ENCODE peak calls at places on chromosomes 1 and 21, in ten cellular contexts. H is dermis microvascular lymphatic vessel endothelial cell; G is T-helper 9 cell; A is ELR; Y is osteocyte; O is AML-193; C is left colon; K is psoas muscle; E is activated effector memory CD4-positive, alpha-beta T cell treated with Interleukin-2 at 50 U/mL for 16 hours; T is Calu3. V is an unnamed sample.

GRCh38 chr1:112808861-112809684 is 93.9 kb upstream of the PPM1J start:
- DNase-seq in H (peak), G (peak), A (peak), Y (peak), O (peak), C (peak), K (peak), E (peak), T (peak), V (peak)

GRCh38 chr1:9166289-9167235 is 37.7 kb upstream of the GPR157 start:
- DNase-seq in H (no peak), G (no peak), A (peak), Y (no peak), O (no peak), C (no peak), K (no peak), E (no peak), T (no peak), V (no peak)

GRCh38 chr1:7589080-7589735 is 181.9 kb upstream of the VAMP3 start:
- DNase-seq in H (no peak), G (no peak), A (no peak), Y (no peak), O (no peak), C (no peak), K (no peak), E (no peak), T (no peak), V (no peak)

GRCh38 chr1:44717653-44718052 is 13.3 kb downstream of the RNU5D-1 start:
- DNase-seq in H (no peak), G (no peak), A (no peak), Y (no peak), O (no peak), C (no peak), K (no peak), E (no peak), T (no peak), V (no peak)

GRCh38 chr1:19202396-19202795 is 7.7 kb downstream of the UBR4 start:
- DNase-seq in H (no peak), G (no peak), A (no peak), Y (no peak), O (no peak), C (no peak), K (no peak), E (no peak), T (no peak), V (no peak)

GRCh38 chr1:154975409-154976205 is 1.1 kb downstream of the CKS1B start:
- DNase-seq in H (no peak), G (peak), A (peak), Y (no peak), O (no peak), C (peak), K (peak), E (peak), T (no peak), V (no peak)

GRCh38 chr21:29232601-29233541 is 65.9 kb upstream of the BACH1 start:
- DNase-seq in H (no peak), G (no peak), A (peak), Y (no peak), O (no peak), C (no peak), K (no peak), E (no peak), T (no peak), V (no peak)

GRCh38 chr1:53326598-53327182 is 1.2 kb downstream of the LRP8 start:
- DNase-seq in H (no peak), G (no peak), A (peak), Y (no peak), O (no peak), C (no peak), K (peak), E (no peak), T (peak), V (no peak)

GRCh38 chr1:77031101-77031662 is 163.9 kb downstream of the ST6GALNAC5 start:
- DNase-seq in H (no peak), G (no peak), A (peak), Y (no peak), O (no peak), C (no peak), K (no peak), E (no peak), T (no peak), V (no peak)

GRCh38 chr21:40053007-40053406 is 185.8 kb downstream of the PCP4 start:
- DNase-seq in H (no peak), G (no peak), A (no peak), Y (no peak), O (no peak), C (no peak), K (peak), E (no peak), T (no peak), V (peak)

GRCh38 chr1:238568707-238569106 is 678.0 kb upstream of the ZP4 start:
- DNase-seq in H (no peak), G (no peak), A (no peak), Y (no peak), O (no peak), C (no peak), K (no peak), E (no peak), T (no peak), V (no peak)

GRCh38 chr1:154736840-154737239 is 128.9 kb upstream of the ADAR start:
- DNase-seq in H (no peak), G (no peak), A (peak), Y (no peak), O (peak), C (no peak), K (no peak), E (no peak), T (no peak), V (no peak)

GRCh38 chr1:198186916-198187580 is 30.2 kb downstream of the NEK7 start:
- DNase-seq in H (no peak), G (no peak), A (no peak), Y (no peak), O (no peak), C (no peak), K (no peak), E (no peak), T (no peak), V (no peak)